ENCODE peak calls at places on chromosomes 4 and X, in six cellular contexts. W, L, U, N, T and G are unnamed samples.

GRCh38 chr4:14528921-14529320 is 473.4 kb upstream of the CPEB2 start:
- DNase-seq in L (no peak), N (no peak), U (no peak), T (no peak), W (no peak), G (no peak)

GRCh38 chr4:42638276-42638675 is 18.6 kb downstream of the ATP8A1 start:
- DNase-seq in N (no peak), T (no peak), W (no peak), L (no peak), U (no peak), G (no peak)

GRCh38 chrX:132750312-132751042 is 208.0 kb downstream of the HS6ST2 start:
- DNase-seq in L (no peak), W (no peak), N (no peak), U (no peak), T (no peak), G (peak; percentile 23)

GRCh38 chrX:109952050-109952449 is 50.9 kb upstream of the TMEM164 start:
- DNase-seq in N (no peak), U (no peak), W (peak; percentile 7), T (no peak), L (no peak), G (no peak)

GRCh38 chr4:85842540-85842939 is 367.6 kb downstream of the ARHGAP24 start:
- DNase-seq in L (no peak), U (no peak), N (no peak), T (peak; percentile 96), W (no peak), G (peak; percentile 54)

GRCh38 chrX:136251042-136251991 is at the start of gene MAP7D3:
- DNase-seq in N (peak; percentile 86), T (peak; percentile 29), W (peak; percentile 69), L (no peak), U (no peak), G (peak; percentile 70)

GRCh38 chrX:43813898-43814297 is 68.4 kb downstream of the MAOB start:
- DNase-seq in T (no peak), U (no peak), L (no peak), N (no peak), W (peak; percentile 29), G (peak; percentile 30)

GRCh38 chr4:86926428-86927086 is 8.3 kb upstream of the AFF1 start:
- DNase-seq in N (peak; percentile 37), W (peak; percentile 81), L (no peak), T (no peak), U (no peak), G (no peak)

GRCh38 chr4:13907255-13907751 is 279.8 kb upstream of the BOD1L1 start:
- DNase-seq in T (peak; percentile 79), L (no peak), U (peak; percentile 47), N (no peak), W (peak; percentile 96), G (no peak)

GRCh38 chr4:134885436-134885835 is 683.8 kb upstream of the PABPC4L start:
- DNase-seq in W (no peak), T (no peak), N (no peak), U (no peak), L (no peak), G (peak; percentile 3)

GRCh38 chrX:107773206-107773605 is 2.4 kb downstream of the TSC22D3 start:
- DNase-seq in L (no peak), N (no peak), T (no peak), U (no peak), W (no peak), G (no peak)

GRCh38 chrX:15055146-15055930 is 182.1 kb downstream of the MOSPD2 start:
- DNase-seq in W (no peak), T (no peak), L (no peak), N (no peak), U (no peak), G (no peak)

GRCh38 chr4:48064349-48064748 is 47.8 kb downstream of the NIPAL1 start:
- DNase-seq in W (no peak), T (no peak), N (no peak), L (no peak), U (no peak), G (no peak)

GRCh38 chr4:97215426-97215825 is 927.9 kb downstream of the STPG2 start:
- DNase-seq in N (no peak), T (no peak), L (no peak), W (no peak), U (no peak), G (no peak)
- TF ChIP-seq MYC in N (no peak), T (no peak), L (no peak), W (no peak), U (no peak), G (no peak)

DNA sequence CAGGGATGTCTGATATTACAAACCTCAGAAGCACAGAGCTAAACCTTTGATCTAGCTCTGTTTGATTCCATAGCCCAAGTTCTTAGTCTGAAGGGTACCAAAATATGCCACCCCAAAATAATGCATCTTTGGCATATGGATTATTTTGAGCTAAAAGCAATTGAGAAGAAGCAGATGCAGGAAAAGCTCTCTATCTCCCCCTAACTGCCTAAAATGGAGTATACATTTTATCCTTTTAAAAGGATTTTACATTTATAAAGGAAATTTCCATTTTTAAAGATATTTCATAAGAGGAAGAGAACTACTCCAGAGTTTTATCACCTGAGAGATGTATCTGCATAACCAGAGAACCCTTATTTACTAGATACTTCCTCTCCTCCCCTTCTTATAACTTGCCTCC is 158.7 kb downstream of the ZNF674 start:
- DNase-seq in W (no peak), T (no peak), L (no peak), U (no peak), N (no peak), G (no peak)
- TF ChIP-seq CTCF in W (peak; percentile 33), T (peak; percentile 5), L (peak; percentile 25), U (no peak), N (no peak), G (peak; percentile 4)

GRCh38 chr4:181685911-181686310 is 557.3 kb upstream of the TENM3 start:
- DNase-seq in W (no peak), L (no peak), N (no peak), U (no peak), T (no peak), G (no peak)

GRCh38 chr4:181690498-181690897 is 552.7 kb upstream of the TENM3 start:
- DNase-seq in N (no peak), T (no peak), W (no peak), L (no peak), U (no peak), G (no peak)

GRCh38 chr4:181688886-181689285 is 554.3 kb upstream of the TENM3 start:
- DNase-seq in U (no peak), W (no peak), T (no peak), N (no peak), L (no peak), G (no peak)

GRCh38 chr4:181687116-181687515 is 556.1 kb upstream of the TENM3 start:
- DNase-seq in U (no peak), T (no peak), N (no peak), L (no peak), W (no peak), G (no peak)

DNA sequence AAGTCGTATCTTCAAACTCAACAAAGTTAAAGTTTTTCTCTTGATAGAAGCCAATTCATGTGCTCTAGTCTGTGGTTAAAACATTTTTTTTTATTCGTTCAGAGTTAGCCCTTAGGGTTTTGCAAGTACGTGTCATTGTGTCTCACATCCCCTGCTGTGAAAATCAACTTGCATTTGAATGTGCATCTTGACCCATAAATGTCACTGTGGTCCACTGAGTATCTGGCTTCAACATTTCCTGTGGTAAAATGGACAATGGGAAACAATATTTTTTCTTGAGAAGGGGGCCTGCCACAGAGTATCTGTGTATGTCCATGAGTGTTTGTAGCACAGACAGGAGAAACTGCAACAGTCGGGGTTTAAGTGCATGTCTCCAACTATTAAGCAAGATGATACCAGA is 554.8 kb upstream of the TENM3 start:
- DNase-seq in W (no peak), U (no peak), T (no peak), N (no peak), L (no peak), G (no peak)
- H3K4me3 ChIP-seq in W (no peak overlapping the region), U (no peak overlapping the region), T (no peak overlapping the region), N (no peak overlapping the region), L (no peak overlapping the region), G (no peak overlapping the region)

DNA sequence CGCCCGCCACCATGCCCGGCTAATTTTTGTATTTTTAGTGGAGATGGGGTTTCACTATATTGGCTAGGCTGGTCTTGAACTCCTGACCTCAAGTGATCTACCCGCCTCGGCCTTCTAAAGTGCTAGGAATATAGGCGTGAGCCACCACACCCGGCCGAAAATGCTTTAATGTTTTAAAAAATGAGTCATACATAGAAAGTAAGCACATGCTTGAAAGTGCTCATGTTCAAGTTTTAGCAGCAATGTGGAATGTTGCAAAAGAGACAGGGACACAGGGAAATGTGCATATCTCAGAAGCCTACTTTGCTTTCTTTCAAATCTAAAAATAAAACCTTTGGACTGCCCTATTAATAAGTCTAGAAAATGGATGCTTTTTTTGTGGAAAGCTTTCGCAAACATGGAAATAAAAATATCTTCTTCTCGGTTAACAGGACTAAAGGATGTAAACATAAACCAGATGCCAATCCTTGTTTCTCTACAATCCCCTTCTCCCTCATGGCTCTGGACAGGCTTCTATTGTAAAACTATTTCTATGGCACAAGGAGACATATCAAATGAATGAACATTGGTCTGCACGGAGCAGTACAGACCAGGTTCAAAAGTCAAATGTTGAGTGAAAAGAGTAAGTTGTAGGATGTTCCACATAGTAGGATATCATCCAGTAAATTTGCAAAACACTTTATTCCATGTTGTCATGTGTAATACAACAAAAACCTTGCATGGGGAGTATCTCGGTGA is 15.0 kb downstream of the MECP2 start:
- DNase-seq in U (no peak), L (no peak), W (peak; percentile 30), N (no peak), T (peak; percentile 31), G (no peak)
- TF ChIP-seq MYC in U (no peak), L (no peak), W (no peak), N (no peak), T (no peak), G (no peak)

DNA sequence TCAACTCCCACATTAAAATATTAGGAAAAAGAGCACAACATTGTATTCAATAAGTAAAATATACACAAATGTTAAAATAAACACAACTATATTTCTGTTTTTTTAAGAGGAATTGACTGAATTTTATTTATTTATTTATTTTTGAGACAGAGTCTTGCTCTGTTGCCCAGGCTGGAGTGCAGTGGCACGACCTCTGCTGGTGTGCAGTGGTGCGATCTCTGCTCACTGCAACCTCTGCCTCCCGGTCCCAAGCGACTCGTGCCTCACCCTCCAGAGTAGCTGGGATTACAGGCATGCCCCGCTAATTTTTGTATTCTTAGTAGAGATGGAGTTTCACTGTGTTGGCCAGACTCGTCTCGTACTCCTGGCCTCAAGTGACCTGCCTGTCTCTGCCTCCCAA is 31.4 kb downstream of the TEX13A start:
- DNase-seq in N (no peak), U (no peak), W (no peak), T (no peak), L (no peak), G (no peak)
- TF ChIP-seq CTCF in N (no peak), U (no peak), W (no peak), T (no peak), L (no peak), G (no peak)

GRCh38 chr4:104967034-104967401 is 179.7 kb upstream of the TET2 start:
- DNase-seq in W (no peak), T (no peak), L (no peak), U (no peak), N (no peak), G (peak; percentile 20)

GRCh38 chr4:104964387-104965175 is 182.1 kb upstream of the TET2 start:
- DNase-seq in L (no peak), T (no peak), U (no peak), W (no peak), N (no peak), G (no peak)

GRCh38 chr4:104971458-104971857 is 175.2 kb upstream of the TET2 start:
- DNase-seq in T (no peak), W (no peak), U (no peak), L (no peak), N (no peak), G (no peak)

GRCh38 chr4:104969394-104970066 is 177.1 kb upstream of the TET2 start:
- DNase-seq in W (no peak), U (no peak), L (peak; percentile 52), T (no peak), N (no peak), G (peak; percentile 27)

GRCh38 chr4:104966349-104967033 is 180.2 kb upstream of the TET2 start:
- DNase-seq in N (no peak), U (no peak), W (no peak), L (peak; percentile 96), T (no peak), G (peak; percentile 92)
- H3K4me3 ChIP-seq in N (no peak overlapping the region), U (no peak overlapping the region), W (no peak overlapping the region), L (peak overlapping the region; percentile 51), T (no peak overlapping the region), G (peak overlapping the region; percentile 26)